ENCODE peak calls at places on chromosomes 12 and 14, in ten cellular contexts. H, W, B, A, D, C, K, F, Y and R are unnamed samples. For H3K27me3, the result is how much of the 10 kb centered on the place peaks cover.

GRCh38 chr12:68759852-68760251 is 13.9 kb downstream of the SLC35E3 start:
- DNase-seq in D (no peak), A (no peak), H (peak), K (no peak), F (no peak), B (no peak), Y (no peak), C (no peak), W (no peak), R (no peak)

GRCh38 chr14:61523751-61524150 is 171.6 kb upstream of the HIF1A start:
- DNase-seq in H (no peak), D (no peak), B (no peak), A (no peak), Y (no peak), C (no peak), K (no peak), W (no peak), F (no peak), R (no peak)

GRCh38 chr14:68636597-68636996 is 156.3 kb downstream of the ZFP36L1 start:
- DNase-seq in K (no peak), C (no peak), H (no peak), B (no peak), A (peak), F (no peak), Y (peak), W (no peak), D (no peak), R (no peak)

GRCh38 chr12:107236824-107237467 is 143.6 kb upstream of the CRY1 start:
- DNase-seq in D (no peak), B (no peak), F (no peak), C (no peak), K (no peak), H (no peak), W (no peak), Y (no peak), A (no peak), R (no peak)

GRCh38 chr14:36974985-36975384 is 197.4 kb downstream of the SLC25A21 start:
- DNase-seq in Y (no peak), B (no peak), W (no peak), A (no peak), D (no peak), F (no peak), C (no peak), H (no peak), K (no peak), R (no peak)

GRCh38 chr12:31965090-31965489 is 5.9 kb downstream of the RESF1 start:
- DNase-seq in D (no peak), A (no peak), C (no peak), Y (no peak), B (no peak), H (no peak), F (no peak), W (no peak), K (no peak), R (no peak)

GRCh38 chr14:89399594-89400068 is 17.4 kb downstream of the FOXN3 start:
- DNase-seq in D (no peak), A (no peak), W (no peak), C (peak), F (no peak), H (peak), Y (no peak), K (no peak), B (no peak), R (no peak)

GRCh38 chr12:1517007-1517406 is 77.4 kb downstream of the FBXL14 start:
- DNase-seq in H (peak), B (no peak), F (no peak), C (peak), Y (no peak), A (no peak), D (no peak), W (no peak), K (peak), R (no peak)

GRCh38 chr12:50013361-50014147 is 11.7 kb downstream of the RACGAP1 start:
- DNase-seq in W (no peak), B (no peak), Y (no peak), C (no peak), K (no peak), D (no peak), H (no peak), A (no peak), F (no peak), R (no peak)

DNA sequence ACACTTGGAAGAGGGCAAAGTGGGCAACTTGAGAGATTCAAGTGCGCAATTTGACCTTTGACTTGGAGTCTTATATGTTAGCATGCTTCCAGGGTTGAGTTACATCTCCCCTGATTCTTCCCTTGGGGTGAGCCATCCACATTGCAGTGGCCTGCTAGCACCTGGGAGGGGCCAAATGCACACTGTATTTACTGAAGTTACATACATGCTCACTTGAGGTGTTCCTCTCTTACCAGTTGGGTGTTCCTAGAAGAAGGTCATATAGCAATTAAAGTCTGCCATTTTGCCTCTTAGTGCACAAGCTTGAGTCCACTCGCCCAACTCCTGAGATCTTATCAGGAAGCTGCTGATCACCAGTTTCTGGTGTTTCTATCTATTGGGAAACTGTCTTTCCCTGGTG is 13.7 kb upstream of the SPTLC2 start:
- DNase-seq in W (no peak), C (no peak), H (no peak), Y (no peak), K (no peak), F (no peak), A (no peak), D (no peak), B (no peak), R (no peak)
- H3K27me3 ChIP-seq in W (under half), C (under half), H (under half), Y (under half), K (under half), F (under half), A (under half), D (under half), B (under half), R (under half)

GRCh38 chr14:64937821-64938193 is 4.7 kb downstream of the GPX2 start:
- DNase-seq in D (no peak), H (no peak), A (no peak), F (no peak), C (peak), K (no peak), B (no peak), Y (no peak), W (no peak), R (no peak)
- TF ChIP-seq CTCF in D (no peak), H (peak), A (peak), F (peak), C (peak), K (peak), B (peak), Y (no peak), W (no peak), R (peak)

DNA sequence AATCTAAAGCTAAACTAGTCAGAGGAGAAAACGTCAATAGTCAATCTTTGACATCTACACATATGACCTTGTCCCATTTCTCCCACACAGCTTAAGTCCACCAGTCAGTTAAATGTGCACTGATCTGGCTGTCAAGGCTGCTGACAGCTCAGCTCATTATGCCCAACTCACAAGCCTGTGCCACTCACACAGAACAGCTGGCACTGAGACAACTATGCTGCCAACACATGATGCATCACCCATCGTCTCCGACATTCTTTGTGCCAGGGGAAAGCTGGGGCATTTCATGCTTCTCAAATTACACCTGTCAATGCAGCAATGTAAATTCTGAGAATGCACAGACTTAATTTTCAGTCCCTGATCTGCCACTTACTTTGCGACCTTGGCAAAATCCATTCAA is 25.3 kb downstream of the GNS start:
- DNase-seq in A (no peak), Y (no peak), H (no peak), F (peak), W (no peak), K (no peak), C (peak), D (no peak), B (no peak), R (peak)
- H3K27me3 ChIP-seq in A (under half), Y (under half), H (under half), F (under half), W (under half), K (under half), C (under half), D (under half), B (under half), R (under half)

DNA sequence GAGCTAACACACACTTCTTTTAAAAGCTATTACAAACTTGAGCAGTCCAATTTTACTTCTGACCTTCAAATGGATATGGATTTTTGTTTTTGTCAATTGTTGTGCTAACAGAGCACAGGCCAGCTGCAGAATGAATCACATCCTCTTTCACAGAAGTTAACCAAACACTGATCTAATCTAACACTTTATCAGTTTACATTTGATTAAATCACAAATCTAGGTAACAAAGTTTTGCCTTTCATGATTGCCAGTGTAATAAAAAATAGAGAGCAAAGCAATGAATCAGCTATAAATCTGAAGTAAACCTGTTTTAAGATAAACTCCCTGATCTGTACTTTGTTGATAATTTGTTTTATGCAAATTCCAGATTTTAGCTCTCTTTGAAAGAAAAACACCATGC is 273.1 kb upstream of the RGS6 start:
- DNase-seq in Y (no peak), K (no peak), C (no peak), F (no peak), A (no peak), D (no peak), W (no peak), H (peak), B (no peak), R (no peak)
- TF ChIP-seq CTCF in Y (no peak), K (no peak), C (no peak), F (no peak), A (no peak), D (no peak), W (no peak), H (no peak), B (no peak), R (no peak)